ENCODE peak calls at places on chromosomes 3 and 15, in nine cellular contexts. L is stimulated activated CD4-positive, alpha-beta T cell treated with anti-CD3 and anti-CD28 coated beads, Interleukin-2, amount 100 ng/mL, for 48 hours; G is fibroblast of lung; P is SW480; J is keratinocyte; W is NCI-H1092 treated with DMSO at 0.1 percent for 48 hours; S is activated T-helper 1 cell treated with Interleukin-2 at 50 U/mL for 16 hours; E is stimulated activated CD8-positive, alpha-beta memory T cell treated with anti-CD3 and anti-CD28 coated beads, Interleukin-12 subunit alpha, Interleukin-12 subunit beta, amount 100 ng/mL, for 1 hour; R is ovary. D is an unnamed sample.

GRCh38 chr3:6549296-6549695 is 311.6 kb upstream of the GRM7 start:
- DNase-seq in L (no peak), E (no peak), J (no peak), S (no peak), P (no peak), R (no peak), G (no peak), W (no peak), D (no peak)

GRCh38 chr3:131901686-131902085 is 133.1 kb downstream of the CPNE4 start:
- DNase-seq in E (no peak), J (no peak), P (no peak), G (no peak), W (no peak), R (no peak), S (no peak), L (no peak), D (no peak)

GRCh38 chr15:31461375-31461774 is 134.7 kb downstream of the KLF13 start:
- DNase-seq in L (no peak), G (no peak), J (no peak), R (no peak), P (no peak), W (no peak), E (no peak), S (no peak), D (no peak)

GRCh38 chr3:11626084-11626463 is 17.6 kb downstream of the VGLL4 start:
- DNase-seq in R (no peak), W (no peak), G (no peak), E (no peak), J (no peak), S (no peak), L (no peak), P (no peak), D (no peak)

GRCh38 chr15:36988947-36989346 is 111.4 kb downstream of the MEIS2 start:
- DNase-seq in G (no peak), E (no peak), J (no peak), W (no peak), S (no peak), P (no peak), L (no peak), R (no peak), D (no peak)

GRCh38 chr15:63708141-63708772 is 111.1 kb downstream of the FBXL22 start:
- DNase-seq in L (no peak), R (no peak), S (no peak), W (no peak), E (no peak), J (no peak), G (no peak), P (no peak), D (no peak)

GRCh38 chr3:104437891-104438290 is 928.8 kb upstream of the ALCAM start:
- DNase-seq in E (no peak), W (no peak), S (no peak), P (no peak), R (no peak), G (peak; percentile 49), J (peak; percentile 13), L (no peak), D (no peak)

GRCh38 chr3:184196536-184196935 is 10.5 kb downstream of the ABCF3 start:
- DNase-seq in W (no peak), L (no peak), E (no peak), S (no peak), G (no peak), J (no peak), P (no peak), R (peak; percentile 45), D (no peak)

GRCh38 chr15:29938701-29939340 is 116.6 kb upstream of the TJP1 start:
- DNase-seq in E (no peak), G (peak; percentile 42), P (no peak), S (no peak), R (no peak), J (no peak), W (no peak), L (no peak), D (no peak)

GRCh38 chr3:136750209-136750921 is 1.8 kb downstream of the STAG1 start:
- DNase-seq in L (no peak), E (no peak), P (no peak), J (no peak), S (no peak), G (peak; percentile 23), W (no peak), R (no peak), D (no peak)

GRCh38 chr15:94324117-94324826 is 92.9 kb downstream of the MCTP2 start:
- DNase-seq in E (peak; percentile 36), J (no peak), W (peak; percentile 53), G (peak; percentile 71), P (peak; percentile 72), S (peak; percentile 11), L (peak; percentile 57), R (peak; percentile 15), D (peak; percentile 56)

GRCh38 chr3:143600762-143601161 is 247.5 kb downstream of the SLC9A9 start:
- DNase-seq in S (no peak), G (peak; percentile 77), P (no peak), E (no peak), J (no peak), W (no peak), R (no peak), L (no peak), D (no peak)

GRCh38 chr3:43814461-43814860 is 123.7 kb downstream of the ABHD5 start:
- DNase-seq in P (no peak), J (no peak), R (no peak), E (no peak), G (no peak), S (no peak), W (no peak), L (no peak), D (no peak)

GRCh38 chr3:12363397-12364195 is 74.7 kb downstream of the PPARG start:
- DNase-seq in P (no peak), L (no peak), R (no peak), E (no peak), W (no peak), J (no peak), G (no peak), S (no peak), D (no peak)